ENCODE peak calls at places on chromosomes 5 and 9, in seven cellular contexts. One of them, this sample, is unnamed.

GRCh38 chr9:33468797-33469621 is 4.7 kb downstream of the NOL6 start:
- DNase-seq in neuronal stem cell: no peak
- DNase-seq in IMR-90: no peak
- DNase-seq in H1: no peak
- DNase-seq in mesenchymal stem cell: no peak
- DNase-seq in mesendoderm: no peak
- DNase-seq in trophoblast cell: no peak
- DNase-seq in this sample: no peak

GRCh38 chr5:139141841-139142240 is 56.3 kb downstream of the SIL1 start:
- DNase-seq in neuronal stem cell: no peak
- DNase-seq in mesendoderm: no peak
- DNase-seq in trophoblast cell: no peak
- DNase-seq in H1: no peak
- DNase-seq in IMR-90: peak; percentile 91
- DNase-seq in mesenchymal stem cell: no peak
- DNase-seq in this sample: no peak

GRCh38 chr5:157306690-157307089 is 40.8 kb downstream of the CYFIP2 start:
- DNase-seq in H1: no peak
- DNase-seq in neuronal stem cell: no peak
- DNase-seq in trophoblast cell: no peak
- DNase-seq in mesendoderm: no peak
- DNase-seq in IMR-90: no peak
- DNase-seq in mesenchymal stem cell: no peak
- DNase-seq in this sample: no peak

GRCh38 chr5:102853680-102854079 is 98.6 kb downstream of the PAM start:
- DNase-seq in mesendoderm: no peak
- DNase-seq in IMR-90: no peak
- DNase-seq in neuronal stem cell: no peak
- DNase-seq in trophoblast cell: no peak
- DNase-seq in H1: no peak
- DNase-seq in mesenchymal stem cell: no peak
- DNase-seq in this sample: no peak

GRCh38 chr5:128539038-128539429 is 989 bp upstream of the FBN2 start:
- DNase-seq in neuronal stem cell: no peak
- DNase-seq in IMR-90: no peak
- DNase-seq in mesenchymal stem cell: peak; percentile 43
- DNase-seq in mesendoderm: peak; percentile 95
- DNase-seq in trophoblast cell: no peak
- DNase-seq in H1: no peak
- DNase-seq in this sample: no peak

GRCh38 chr9:134384811-134385479 is 58.7 kb downstream of the RXRA start:
- DNase-seq in mesendoderm: no peak
- DNase-seq in IMR-90: no peak
- DNase-seq in H1: no peak
- DNase-seq in trophoblast cell: no peak
- DNase-seq in neuronal stem cell: peak; percentile 23
- DNase-seq in mesenchymal stem cell: no peak
- DNase-seq in this sample: no peak

GRCh38 chr9:13279284-13280162 is at the start of gene MPDZ:
- DNase-seq in IMR-90: peak; percentile 66
- DNase-seq in H1: peak; percentile 25
- DNase-seq in trophoblast cell: peak; percentile 61
- DNase-seq in neuronal stem cell: peak; percentile 70
- DNase-seq in mesenchymal stem cell: peak; percentile 81
- DNase-seq in mesendoderm: peak; percentile 78
- DNase-seq in this sample: peak; percentile 79

GRCh38 chr5:160629007-160629402 is 207.3 kb downstream of the PTTG1 start:
- DNase-seq in H1: no peak
- DNase-seq in trophoblast cell: no peak
- DNase-seq in mesendoderm: no peak
- DNase-seq in neuronal stem cell: no peak
- DNase-seq in IMR-90: no peak
- DNase-seq in mesenchymal stem cell: no peak
- DNase-seq in this sample: no peak

GRCh38 chr5:75694781-75695180 is 22.5 kb downstream of the POC5 start:
- DNase-seq in mesendoderm: no peak
- DNase-seq in mesenchymal stem cell: no peak
- DNase-seq in H1: no peak
- DNase-seq in neuronal stem cell: no peak
- DNase-seq in IMR-90: no peak
- DNase-seq in trophoblast cell: no peak
- DNase-seq in this sample: no peak

GRCh38 chr5:170860818-170861217 is 1.0 kb upstream of the RANBP17 start:
- DNase-seq in mesenchymal stem cell: no peak
- DNase-seq in trophoblast cell: peak; percentile 1
- DNase-seq in mesendoderm: no peak
- DNase-seq in H1: no peak
- DNase-seq in neuronal stem cell: peak; percentile 11
- DNase-seq in IMR-90: no peak
- DNase-seq in this sample: no peak

GRCh38 chr5:2017540-2018389 is 135.0 kb upstream of the IRX4 start:
- DNase-seq in IMR-90: peak; percentile 10
- DNase-seq in trophoblast cell: peak; percentile 56
- DNase-seq in H1: peak; percentile 21
- DNase-seq in neuronal stem cell: peak; percentile 23
- DNase-seq in mesendoderm: peak; percentile 58
- DNase-seq in mesenchymal stem cell: no peak
- DNase-seq in this sample: no peak

GRCh38 chr5:168314735-168315411 is 23.4 kb downstream of the WWC1 start:
- DNase-seq in trophoblast cell: peak; percentile 92
- DNase-seq in neuronal stem cell: no peak
- DNase-seq in mesenchymal stem cell: peak; percentile 73
- DNase-seq in H1: no peak
- DNase-seq in mesendoderm: peak; percentile 72
- DNase-seq in IMR-90: peak; percentile 99
- DNase-seq in this sample: peak; percentile 48

GRCh38 chr5:151699071-151699901 is 12.6 kb upstream of the SPARC start:
- DNase-seq in IMR-90: peak; percentile 99
- DNase-seq in mesenchymal stem cell: peak; percentile 99
- DNase-seq in neuronal stem cell: no peak
- DNase-seq in mesendoderm: peak; percentile 98
- DNase-seq in H1: no peak
- DNase-seq in trophoblast cell: peak; percentile 50
- DNase-seq in this sample: peak; percentile 57

DNA sequence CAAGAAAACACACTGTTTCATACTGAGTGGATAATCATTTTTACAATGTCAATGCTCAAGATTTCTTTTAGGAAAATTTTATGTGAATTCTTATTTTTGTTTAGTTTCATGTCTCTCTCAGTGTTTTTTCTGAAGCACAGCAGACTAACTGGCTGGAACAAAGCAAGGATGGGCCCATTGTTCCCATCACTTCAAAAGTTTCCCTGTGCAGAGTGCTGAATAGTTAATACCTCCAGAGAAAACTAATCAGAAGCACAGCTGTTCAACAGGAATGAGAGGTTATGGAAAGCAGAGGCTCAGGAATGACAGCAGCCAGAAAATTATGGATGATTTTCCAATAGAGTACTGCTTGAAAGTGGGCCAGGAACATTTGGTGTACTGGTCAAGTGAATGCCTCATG is 173.0 kb upstream of the TARS1 start:
- DNase-seq in IMR-90: no peak
- DNase-seq in mesendoderm: no peak
- DNase-seq in trophoblast cell: no peak
- DNase-seq in mesenchymal stem cell: no peak
- DNase-seq in neuronal stem cell: no peak
- DNase-seq in H1: no peak
- DNase-seq in this sample: no peak
- H2BK120ac ChIP-seq in IMR-90: peak overlapping the region; percentile 61
- H2BK120ac ChIP-seq in mesendoderm: no peak overlapping the region
- H2BK120ac ChIP-seq in trophoblast cell: no peak overlapping the region
- H2BK120ac ChIP-seq in mesenchymal stem cell: no peak overlapping the region
- H2BK120ac ChIP-seq in neuronal stem cell: no peak overlapping the region
- H2BK120ac ChIP-seq in H1: no peak overlapping the region
- H2BK120ac ChIP-seq in this sample: no peak overlapping the region

DNA sequence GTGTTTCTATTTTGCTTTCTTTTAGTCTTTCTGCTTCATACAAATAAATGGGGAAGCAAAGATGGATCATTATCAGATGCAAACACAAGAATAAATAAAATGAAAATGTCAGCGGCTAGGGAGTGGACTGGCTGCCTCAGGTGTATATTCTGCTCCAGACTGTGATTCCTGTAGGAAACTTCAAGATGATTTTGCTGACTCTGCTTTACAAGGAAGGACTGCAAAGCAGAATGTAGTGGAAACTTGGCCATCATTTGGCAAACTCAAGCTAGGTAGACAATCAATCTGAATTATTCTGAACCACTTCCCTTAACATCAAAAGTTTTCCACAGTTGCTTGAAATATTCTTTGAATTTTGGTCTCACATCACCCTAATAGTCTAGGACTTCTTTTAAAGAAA is 38.1 kb upstream of the NREP start:
- DNase-seq in H1: no peak
- DNase-seq in mesendoderm: no peak
- DNase-seq in trophoblast cell: no peak
- DNase-seq in neuronal stem cell: no peak
- DNase-seq in mesenchymal stem cell: no peak
- DNase-seq in IMR-90: no peak
- DNase-seq in this sample: no peak
- H2AK5ac ChIP-seq in H1: no peak overlapping the region
- H2AK5ac ChIP-seq in mesendoderm: no peak overlapping the region
- H2AK5ac ChIP-seq in trophoblast cell: no peak overlapping the region
- H2AK5ac ChIP-seq in neuronal stem cell: no peak overlapping the region
- H2AK5ac ChIP-seq in mesenchymal stem cell: no peak overlapping the region
- H2AK5ac ChIP-seq in IMR-90: no peak overlapping the region
- H2AK5ac ChIP-seq in this sample: no peak overlapping the region

DNA sequence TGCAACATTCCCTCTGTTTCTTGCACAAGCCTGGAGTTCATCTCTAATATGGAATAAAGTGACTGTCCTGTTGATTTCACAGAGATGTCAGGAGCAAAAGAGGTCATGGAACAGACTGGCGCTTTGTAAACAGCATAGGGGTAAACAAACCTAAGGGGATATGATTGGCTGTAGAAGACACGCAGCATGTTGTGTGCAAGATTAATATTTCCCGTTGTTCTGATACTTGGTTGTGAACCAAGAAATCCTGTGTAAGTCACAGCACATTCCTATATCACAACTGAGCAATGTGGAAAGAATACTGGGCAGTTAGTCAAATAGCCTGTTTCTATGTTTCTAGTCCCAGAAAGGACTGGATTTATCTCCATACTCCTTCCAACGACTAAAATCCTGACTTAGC is 3.2 kb downstream of the ADAMTS12 start:
- DNase-seq in H1: no peak
- DNase-seq in neuronal stem cell: no peak
- DNase-seq in mesendoderm: no peak
- DNase-seq in trophoblast cell: no peak
- DNase-seq in IMR-90: peak; percentile 72
- DNase-seq in mesenchymal stem cell: peak; percentile 69
- DNase-seq in this sample: no peak
- H3K23ac ChIP-seq in H1: no peak overlapping the region
- H3K23ac ChIP-seq in neuronal stem cell: no peak overlapping the region
- H3K23ac ChIP-seq in mesendoderm: no peak overlapping the region
- H3K23ac ChIP-seq in trophoblast cell: no peak overlapping the region
- H3K23ac ChIP-seq in IMR-90: peak overlapping the region; percentile 59
- H3K23ac ChIP-seq in mesenchymal stem cell: no peak overlapping the region
- H3K23ac ChIP-seq in this sample: no peak overlapping the region

DNA sequence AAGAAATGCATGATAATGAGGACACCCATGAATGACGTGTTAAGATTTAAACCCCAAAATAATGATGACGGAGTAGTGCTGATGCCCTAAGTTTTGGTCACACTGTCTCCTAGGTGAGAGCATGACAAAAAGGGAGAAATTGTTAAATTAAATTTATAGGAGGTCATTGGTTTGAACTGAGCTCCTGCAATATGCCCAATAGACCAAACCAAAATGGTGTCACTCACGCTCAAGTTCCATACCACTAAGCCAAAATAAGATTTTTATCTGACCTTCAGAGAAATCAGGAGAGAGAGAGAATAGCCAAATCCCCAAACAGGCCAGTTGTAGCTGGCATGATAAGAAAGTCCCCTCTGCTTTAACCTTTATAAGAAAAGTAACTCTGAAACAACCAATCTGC is 46.7 kb downstream of the RAPGEF1 start:
- DNase-seq in mesenchymal stem cell: no peak
- DNase-seq in neuronal stem cell: no peak
- DNase-seq in H1: no peak
- DNase-seq in IMR-90: no peak
- DNase-seq in mesendoderm: no peak
- DNase-seq in trophoblast cell: no peak
- DNase-seq in this sample: no peak
- H2BK120ac ChIP-seq in mesenchymal stem cell: no peak overlapping the region
- H2BK120ac ChIP-seq in neuronal stem cell: no peak overlapping the region
- H2BK120ac ChIP-seq in H1: no peak overlapping the region
- H2BK120ac ChIP-seq in IMR-90: no peak overlapping the region
- H2BK120ac ChIP-seq in mesendoderm: no peak overlapping the region
- H2BK120ac ChIP-seq in trophoblast cell: no peak overlapping the region
- H2BK120ac ChIP-seq in this sample: no peak overlapping the region

DNA sequence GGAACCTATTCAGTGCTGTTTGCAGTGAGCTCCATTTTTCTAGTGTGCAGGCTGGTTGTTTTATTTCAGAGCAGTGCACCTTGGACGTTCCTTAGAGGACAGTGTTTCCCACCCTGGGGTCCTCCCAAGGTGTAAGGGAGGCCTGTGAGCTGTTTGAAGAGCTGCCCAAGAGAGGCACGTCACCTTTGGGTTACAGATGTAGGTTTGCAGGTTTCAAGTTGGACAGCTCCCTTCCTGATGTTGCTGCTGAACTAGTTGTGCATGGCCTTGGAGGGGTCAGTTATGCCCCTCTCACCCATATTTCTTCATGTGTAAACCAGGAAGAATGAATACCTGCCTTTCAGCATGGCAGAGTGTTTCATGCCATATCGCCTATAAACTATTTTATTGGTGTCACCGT is 34.7 kb upstream of the POMT1 start:
- DNase-seq in mesenchymal stem cell: no peak
- DNase-seq in neuronal stem cell: no peak
- DNase-seq in mesendoderm: no peak
- DNase-seq in H1: no peak
- DNase-seq in IMR-90: no peak
- DNase-seq in trophoblast cell: no peak
- DNase-seq in this sample: no peak
- H2AK5ac ChIP-seq in mesenchymal stem cell: no peak overlapping the region
- H2AK5ac ChIP-seq in neuronal stem cell: no peak overlapping the region
- H2AK5ac ChIP-seq in mesendoderm: no peak overlapping the region
- H2AK5ac ChIP-seq in H1: no peak overlapping the region
- H2AK5ac ChIP-seq in IMR-90: no peak overlapping the region
- H2AK5ac ChIP-seq in trophoblast cell: no peak overlapping the region
- H2AK5ac ChIP-seq in this sample: no peak overlapping the region

This sample was measured in H9.